ENCODE peak calls at places on chromosome 20, in eight cellular contexts. Y is GM23248; A is psoas muscle; B is fibroblast of lung; P is aorta; M is CD8-positive, alpha-beta T cell; I is pancreas; E is heart left ventricle. Z is an unnamed sample.

GRCh38 chr20:7967199-7967844 is 27.1 kb upstream of the HAO1 start:
- DNase-seq in Y (peak; percentile 87), A (no peak), B (peak; percentile 3), P (no peak), M (no peak), I (no peak), E (no peak), Z (no peak)

GRCh38 chr20:34771680-34772081 is 53.8 kb downstream of the NCOA6 start:
- DNase-seq in Y (peak; percentile 37), A (no peak), B (peak; percentile 12), P (no peak), M (no peak), I (no peak), E (no peak), Z (no peak)

GRCh38 chr20:20668639-20669038 is 43.8 kb downstream of the RALGAPA2 start:
- DNase-seq in Y (no peak), A (no peak), B (no peak), P (no peak), M (no peak), I (no peak), E (no peak), Z (no peak)

GRCh38 chr20:61293951-61294350 is 41.9 kb downstream of the CDH4 start:
- DNase-seq in Y (no peak), A (no peak), B (no peak), P (no peak), M (no peak), I (no peak), E (no peak), Z (no peak)

GRCh38 chr20:38181207-38181693 is 16.2 kb upstream of the TGM2 start:
- DNase-seq in Y (no peak), A (no peak), B (no peak), P (no peak), M (no peak), I (no peak), E (no peak), Z (no peak)

GRCh38 chr20:11473971-11474370 is 443.7 kb upstream of the BTBD3 start:
- DNase-seq in Y (no peak), A (no peak), B (no peak), P (no peak), M (no peak), I (no peak), E (no peak), Z (no peak)

GRCh38 chr20:32528905-32529670 is 56.0 kb downstream of the NOL4L start:
- DNase-seq in Y (no peak), A (no peak), B (no peak), P (no peak), M (no peak), I (no peak), E (no peak), Z (no peak)

GRCh38 chr20:19713851-19714716 is 44.0 kb upstream of the RIN2 start:
- DNase-seq in Y (no peak), A (no peak), B (peak; percentile 23), P (no peak), M (no peak), I (no peak), E (no peak), Z (no peak)

GRCh38 chr20:5495026-5495425 is 178.3 kb upstream of the PROKR2 start:
- DNase-seq in Y (no peak), A (no peak), B (no peak), P (no peak), M (no peak), I (no peak), E (no peak), Z (no peak)

GRCh38 chr20:33875534-33876026 is 64.4 kb downstream of the CHMP4B start:
- DNase-seq in Y (no peak), A (no peak), B (no peak), P (no peak), M (no peak), I (no peak), E (no peak), Z (no peak)

GRCh38 chr20:48705208-48706115 is 122.3 kb downstream of the PREX1 start:
- DNase-seq in Y (no peak), A (no peak), B (peak; percentile 58), P (no peak), M (no peak), I (no peak), E (no peak), Z (no peak)

GRCh38 chr20:50359607-50360217 is 150.5 kb upstream of the PTPN1 start:
- DNase-seq in Y (no peak), A (no peak), B (no peak), P (no peak), M (no peak), I (no peak), E (peak; percentile 27), Z (no peak)

GRCh38 chr20:64164123-64164836 is at the start of gene MYT1:
- DNase-seq in Y (no peak), A (no peak), B (no peak), P (no peak), M (no peak), I (no peak), E (no peak), Z (no peak)

GRCh38 chr20:63957690-63958441 is 1.6 kb upstream of the UCKL1 start:
- DNase-seq in Y (peak; percentile 52), A (no peak), B (no peak), P (no peak), M (no peak), I (no peak), E (no peak), Z (no peak)

GRCh38 chr20:3165473-3166337 is 6.0 kb upstream of the FASTKD5 start:
- DNase-seq in Y (peak; percentile 46), A (peak; percentile 57), B (peak; percentile 57), P (peak; percentile 68), M (no peak), I (no peak), E (peak; percentile 84), Z (no peak)

GRCh38 chr20:23877524-23877923 is 2.0 kb downstream of the CST5 start:
- DNase-seq in Y (no peak), A (no peak), B (no peak), P (no peak), M (no peak), I (no peak), E (no peak), Z (no peak)

GRCh38 chr20:34516874-34517542 is 786 bp downstream of the DYNLRB1 start:
- DNase-seq in Y (peak; percentile 64), A (no peak), B (peak; percentile 3), P (no peak), M (peak; percentile 34), I (peak; percentile 29), E (no peak), Z (no peak)

GRCh38 chr20:63837475-63837874 is 6.4 kb upstream of the ZBTB46 start:
- DNase-seq in Y (no peak), A (no peak), B (no peak), P (no peak), M (no peak), I (no peak), E (no peak), Z (no peak)

GRCh38 chr20:1567392-1568165 is 10.1 kb upstream of the SIRPD start:
- DNase-seq in Y (peak; percentile 88), A (no peak), B (no peak), P (no peak), M (no peak), I (no peak), E (no peak), Z (no peak)

DNA sequence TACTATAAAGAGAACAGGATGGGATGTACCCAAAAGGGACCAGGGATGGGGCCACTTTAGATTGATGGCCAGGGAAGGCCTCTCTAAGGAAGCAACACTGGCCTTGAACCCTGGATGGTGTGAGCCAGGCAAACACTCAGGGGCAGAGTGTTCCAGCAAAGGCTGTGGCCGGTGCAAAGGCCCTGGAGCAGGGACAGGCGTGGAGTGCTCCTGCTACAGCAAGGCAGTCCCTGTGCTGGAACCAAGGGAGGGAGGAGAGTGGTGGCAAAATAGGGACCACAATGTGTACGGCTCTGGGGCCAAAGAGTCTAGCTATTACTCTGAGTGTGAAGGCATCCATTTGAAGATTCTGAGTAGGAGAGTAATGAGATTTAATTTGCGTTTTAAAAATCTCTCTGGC is 131.6 kb downstream of the BMP7 start:
- DNase-seq in Y (no peak), A (no peak), B (no peak), P (no peak), M (no peak), I (no peak), E (no peak), Z (no peak)
- H3K27me3 ChIP-seq in Y (peaks cover 64% of the 10 kb centered on the region), A (peaks cover 4% of the 10 kb centered on the region), B (no peaks in the 10 kb centered on the region), P (no peaks in the 10 kb centered on the region), M (peaks cover 3% of the 10 kb centered on the region), I (no peaks in the 10 kb centered on the region), E (no peaks in the 10 kb centered on the region), Z (no peaks in the 10 kb centered on the region)

GRCh38 chr20:45469336-45470261 is at the start of gene WFDC2:
- DNase-seq in Y (no peak), A (peak; percentile 30), B (no peak), P (no peak), M (no peak), I (peak; percentile 50), E (no peak), Z (no peak)

GRCh38 chr20:45465492-45466266 is 3.9 kb upstream of the WFDC2 start:
- DNase-seq in Y (no peak), A (no peak), B (no peak), P (no peak), M (no peak), I (no peak), E (no peak), Z (no peak)

GRCh38 chr20:45470262-45470931 is 844 bp downstream of the WFDC2 start:
- DNase-seq in Y (peak; percentile 54), A (peak; percentile 23), B (no peak), P (peak; percentile 54), M (no peak), I (peak; percentile 46), E (peak; percentile 67), Z (peak; percentile 70)

GRCh38 chr20:45467861-45468260 is 1.7 kb upstream of the WFDC2 start:
- DNase-seq in Y (no peak), A (no peak), B (no peak), P (no peak), M (no peak), I (no peak), E (no peak), Z (no peak)

DNA sequence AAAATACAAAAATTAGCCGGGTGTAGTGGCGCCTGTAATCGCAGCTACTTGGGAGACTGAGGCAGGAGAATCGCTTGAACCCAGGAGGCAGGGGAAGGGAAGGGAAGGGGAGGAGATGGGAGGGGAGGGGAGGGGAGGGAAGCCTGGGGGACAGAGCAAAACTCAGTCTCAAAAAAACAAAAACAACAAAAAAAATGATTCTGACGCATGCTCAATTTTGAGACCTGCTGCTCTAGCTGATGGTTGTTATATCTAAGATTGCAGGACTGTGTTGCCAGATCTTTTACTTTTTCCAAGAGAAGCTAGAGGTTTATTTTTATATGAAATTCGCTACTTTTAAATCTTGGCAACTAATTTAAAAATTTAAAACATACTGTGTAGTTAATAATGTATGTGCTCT is 2.4 kb upstream of the WFDC2 start:
- DNase-seq in Y (no peak), A (no peak), B (no peak), P (no peak), M (no peak), I (no peak), E (no peak), Z (no peak)
- H3K27me3 ChIP-seq in Y (peaks cover 88% of the 10 kb centered on the region), A (peaks cover 59% of the 10 kb centered on the region), B (peaks cover 35% of the 10 kb centered on the region), P (no peaks in the 10 kb centered on the region), M (peaks cover 27% of the 10 kb centered on the region), I (no peaks in the 10 kb centered on the region), E (peaks cover 14% of the 10 kb centered on the region), Z (no peaks in the 10 kb centered on the region)

GRCh38 chr20:59752101-59752586 is 147.8 kb downstream of the PHACTR3 start:
- DNase-seq in Y (no peak), A (no peak), B (no peak), P (peak; percentile 72), M (no peak), I (no peak), E (peak; percentile 78), Z (no peak)
- H3K27me3 ChIP-seq in Y (peaks cover 35% of the 10 kb centered on the region), A (peaks cover 70% of the 10 kb centered on the region), B (no peaks in the 10 kb centered on the region), P (no peaks in the 10 kb centered on the region), M (no peaks in the 10 kb centered on the region), I (no peaks in the 10 kb centered on the region), E (no peaks in the 10 kb centered on the region), Z (no peaks in the 10 kb centered on the region)

GRCh38 chr20:59207742-59208357 is 44.2 kb downstream of the ZNF831 start:
- DNase-seq in Y (peak; percentile 56), A (no peak), B (peak; percentile 8), P (peak; percentile 66), M (peak; percentile 86), I (no peak), E (peak; percentile 75), Z (peak; percentile 69)
- H3K27me3 ChIP-seq in Y (peaks cover 11% of the 10 kb centered on the region), A (no peaks in the 10 kb centered on the region), B (no peaks in the 10 kb centered on the region), P (no peaks in the 10 kb centered on the region), M (no peaks in the 10 kb centered on the region), I (no peaks in the 10 kb centered on the region), E (no peaks in the 10 kb centered on the region), Z (no peaks in the 10 kb centered on the region)

Z was measured in dorsolateral prefrontal cortex.